ENCODE peak calls at places on chromosomes 1 and 21, in nine cellular contexts. L is progenitor cell of endocrine pancreas; S is cardiac muscle cell; B is uterus; X is naive thymus-derived CD4-positive, alpha-beta T cell; U is hippocampal formation; V is astrocyte of the spinal cord; E is memory B cell; Z is GM23338. C is an unnamed sample.

GRCh38 chr1:68805097-68805641 is 308.3 kb upstream of the DEPDC1 start:
- DNase-seq in L (no peak), S (no peak), B (no peak), X (no peak), U (no peak), V (no peak), E (no peak), Z (no peak), C (no peak)

GRCh38 chr1:109933856-109934711 is 23.4 kb downstream of the CSF1 start:
- DNase-seq in L (no peak), S (no peak), B (no peak), X (no peak), U (no peak), V (peak), E (no peak), Z (no peak), C (peak)

GRCh38 chr1:20411196-20411980 is 74.6 kb downstream of the CAMK2N1 start:
- DNase-seq in L (no peak), S (no peak), B (no peak), X (no peak), U (no peak), V (peak), E (no peak), Z (no peak), C (peak)

GRCh38 chr1:41138549-41138948 is 103.6 kb downstream of the SCMH1 start:
- DNase-seq in L (no peak), S (no peak), B (no peak), X (no peak), U (no peak), V (no peak), E (no peak), Z (no peak), C (no peak)

GRCh38 chr1:82091729-82092128 is 291.0 kb downstream of the ADGRL2 start:
- DNase-seq in L (no peak), S (no peak), B (no peak), X (no peak), U (no peak), V (no peak), E (no peak), Z (peak), C (peak)

GRCh38 chr1:22487781-22488180 is 36.1 kb downstream of the ZBTB40 start:
- DNase-seq in L (no peak), S (no peak), B (no peak), X (no peak), U (no peak), V (no peak), E (no peak), Z (no peak), C (no peak)

GRCh38 chr21:29256125-29256895 is 42.4 kb upstream of the BACH1 start:
- DNase-seq in L (no peak), S (no peak), B (no peak), X (no peak), U (no peak), V (no peak), E (no peak), Z (no peak), C (no peak)

GRCh38 chr1:232969791-232970190 is 19.4 kb downstream of the NTPCR start:
- DNase-seq in L (no peak), S (no peak), B (no peak), X (no peak), U (no peak), V (no peak), E (no peak), Z (no peak), C (peak)

GRCh38 chr1:63329621-63330330 is 7.4 kb downstream of the FOXD3 start:
- DNase-seq in L (no peak), S (no peak), B (no peak), X (no peak), U (no peak), V (no peak), E (peak), Z (peak), C (no peak)

GRCh38 chr1:29675481-29676263 is 439.4 kb downstream of the PTPRU start:
- DNase-seq in L (peak), S (peak), B (no peak), X (no peak), U (no peak), V (peak), E (peak), Z (no peak), C (no peak)

C was measured in fibroblast of mammary gland.